ENCODE peak calls at places on chromosomes 13 and 19, in nine cellular contexts. Y, B, K, C, X, A, Q, O and W are unnamed samples.

GRCh38 chr13:101406787-101407186 is 9.5 kb downstream of the NALCN start:
- DNase-seq in Y (no peak), B (no peak), K (no peak), C (no peak), X (no peak), A (no peak), Q (no peak), O (peak; percentile 25), W (no peak)

GRCh38 chr19:12730054-12730453 is 4.4 kb downstream of the TRIR start:
- DNase-seq in Y (no peak), B (no peak), K (no peak), C (no peak), X (no peak), A (no peak), Q (no peak), O (no peak), W (no peak)

GRCh38 chr19:5403968-5404640 is 51.1 kb upstream of the ZNRF4 start:
- DNase-seq in Y (peak; percentile 74), B (peak; percentile 66), K (peak; percentile 54), C (peak; percentile 98), X (peak; percentile 75), A (peak; percentile 33), Q (peak; percentile 81), O (peak; percentile 80), W (no peak)

GRCh38 chr13:52010890-52011689 is at the start of gene ATP7B:
- DNase-seq in Y (no peak), B (no peak), K (no peak), C (peak; percentile 78), X (peak; percentile 41), A (no peak), Q (no peak), O (no peak), W (peak; percentile 77)

GRCh38 chr13:66491241-66491640 is 738.9 kb downstream of the PCDH9 start:
- DNase-seq in Y (no peak), B (no peak), K (no peak), C (no peak), X (no peak), A (no peak), Q (no peak), O (no peak), W (no peak)

GRCh38 chr19:53808710-53809125 is 15.4 kb downstream of the NLRP12 start:
- DNase-seq in Y (no peak), B (no peak), K (no peak), C (peak; percentile 68), X (no peak), A (no peak), Q (peak; percentile 42), O (peak; percentile 29), W (no peak)

GRCh38 chr13:23867027-23867491 is 22.1 kb downstream of the MIPEP start:
- DNase-seq in Y (no peak), B (no peak), K (no peak), C (peak; percentile 18), X (no peak), A (no peak), Q (peak; percentile 85), O (peak; percentile 24), W (no peak)

GRCh38 chr13:36965767-36966166 is 33.4 kb downstream of the ALG5 start:
- DNase-seq in Y (no peak), B (peak; percentile 33), K (no peak), C (no peak), X (no peak), A (no peak), Q (peak; percentile 90), O (peak; percentile 88), W (no peak)

GRCh38 chr19:45250832-45251451 is at the start of gene MARK4:
- DNase-seq in Y (peak; percentile 52), B (no peak), K (peak; percentile 59), C (peak; percentile 82), X (peak; percentile 40), A (peak; percentile 41), Q (peak; percentile 34), O (peak; percentile 61), W (no peak)

GRCh38 chr13:29465741-29466293 is 129.7 kb downstream of the SLC7A1 start:
- DNase-seq in Y (peak; percentile 51), B (peak; percentile 34), K (peak; percentile 45), C (no peak), X (no peak), A (peak; percentile 75), Q (peak; percentile 62), O (peak; percentile 80), W (no peak)

GRCh38 chr19:55579766-55580621 is 654 bp downstream of the ZNF579 start:
- DNase-seq in Y (no peak), B (no peak), K (peak; percentile 40), C (peak; percentile 56), X (no peak), A (no peak), Q (peak; percentile 41), O (peak; percentile 10), W (no peak)

GRCh38 chr19:33194527-33194883 is 375 bp downstream of the LRP3 start:
- DNase-seq in Y (no peak), B (no peak), K (no peak), C (peak; percentile 47), X (no peak), A (no peak), Q (no peak), O (no peak), W (no peak)

GRCh38 chr19:47111081-47111589 is 2.4 kb downstream of the ZC3H4 start:
- DNase-seq in Y (no peak), B (no peak), K (peak; percentile 38), C (peak; percentile 34), X (peak; percentile 36), A (no peak), Q (no peak), O (peak; percentile 28), W (no peak)

GRCh38 chr13:114161028-114161556 is 18.0 kb upstream of the CFAP97D2 start:
- DNase-seq in Y (no peak), B (no peak), K (no peak), C (no peak), X (no peak), A (no peak), Q (no peak), O (no peak), W (no peak)

GRCh38 chr19:46367434-46367833 is 20.5 kb downstream of the PPP5C start:
- DNase-seq in Y (no peak), B (no peak), K (no peak), C (no peak), X (no peak), A (no peak), Q (no peak), O (no peak), W (no peak)

GRCh38 chr13:108629988-108630387 is 577 bp downstream of the MYO16 start:
- DNase-seq in Y (no peak), B (no peak), K (no peak), C (no peak), X (no peak), A (no peak), Q (no peak), O (no peak), W (no peak)

GRCh38 chr13:48155850-48156249 is 60.9 kb upstream of the MED4 start:
- DNase-seq in Y (no peak), B (no peak), K (no peak), C (no peak), X (no peak), A (no peak), Q (peak; percentile 33), O (peak; percentile 94), W (no peak)

GRCh38 chr19:48030073-48030472 is 13.8 kb downstream of the CABP5 start:
- DNase-seq in Y (no peak), B (no peak), K (no peak), C (no peak), X (no peak), A (no peak), Q (no peak), O (no peak), W (no peak)

GRCh38 chr13:48647625-48648024 is 6.1 kb upstream of the CYSLTR2 start:
- DNase-seq in Y (no peak), B (no peak), K (no peak), C (no peak), X (no peak), A (no peak), Q (no peak), O (no peak), W (no peak)

GRCh38 chr19:49126575-49126974 is 7.2 kb downstream of the PPFIA3 start:
- DNase-seq in Y (no peak), B (no peak), K (no peak), C (no peak), X (no peak), A (no peak), Q (no peak), O (no peak), W (no peak)

GRCh38 chr19:18428173-18428836 is 9.1 kb downstream of the SSBP4 start:
- DNase-seq in Y (no peak), B (no peak), K (no peak), C (no peak), X (no peak), A (no peak), Q (no peak), O (no peak), W (no peak)
- H3K4me3 ChIP-seq in Y (peak overlapping the region; percentile 65), B (no peak overlapping the region), K (no peak overlapping the region), C (peak overlapping the region; percentile 65), X (no peak overlapping the region), A (no peak overlapping the region), Q (no peak overlapping the region), O (no peak overlapping the region), W (peak overlapping the region; percentile 69)

GRCh38 chr19:10074153-10074552 is 12.0 kb upstream of the SHFL start:
- DNase-seq in Y (no peak), B (no peak), K (no peak), C (peak; percentile 44), X (peak; percentile 28), A (no peak), Q (peak; percentile 36), O (peak; percentile 27), W (no peak)
- TF ChIP-seq CTCF in Y (peak; percentile 13), B (peak; percentile 28), K (no peak), C (peak; percentile 52), X (no peak), A (no peak), Q (peak; percentile 42), O (peak; percentile 48), W (no peak)

GRCh38 chr19:51598159-51598915 is 27.3 kb downstream of the ZNF175 start:
- DNase-seq in Y (no peak), B (no peak), K (no peak), C (no peak), X (no peak), A (no peak), Q (no peak), O (no peak), W (no peak)
- H3K27ac ChIP-seq in Y (no peak overlapping the region), B (no peak overlapping the region), K (no peak overlapping the region), C (no peak overlapping the region), X (no peak overlapping the region), A (no peak overlapping the region), Q (no peak overlapping the region), O (no peak overlapping the region), W (no peak overlapping the region)

DNA sequence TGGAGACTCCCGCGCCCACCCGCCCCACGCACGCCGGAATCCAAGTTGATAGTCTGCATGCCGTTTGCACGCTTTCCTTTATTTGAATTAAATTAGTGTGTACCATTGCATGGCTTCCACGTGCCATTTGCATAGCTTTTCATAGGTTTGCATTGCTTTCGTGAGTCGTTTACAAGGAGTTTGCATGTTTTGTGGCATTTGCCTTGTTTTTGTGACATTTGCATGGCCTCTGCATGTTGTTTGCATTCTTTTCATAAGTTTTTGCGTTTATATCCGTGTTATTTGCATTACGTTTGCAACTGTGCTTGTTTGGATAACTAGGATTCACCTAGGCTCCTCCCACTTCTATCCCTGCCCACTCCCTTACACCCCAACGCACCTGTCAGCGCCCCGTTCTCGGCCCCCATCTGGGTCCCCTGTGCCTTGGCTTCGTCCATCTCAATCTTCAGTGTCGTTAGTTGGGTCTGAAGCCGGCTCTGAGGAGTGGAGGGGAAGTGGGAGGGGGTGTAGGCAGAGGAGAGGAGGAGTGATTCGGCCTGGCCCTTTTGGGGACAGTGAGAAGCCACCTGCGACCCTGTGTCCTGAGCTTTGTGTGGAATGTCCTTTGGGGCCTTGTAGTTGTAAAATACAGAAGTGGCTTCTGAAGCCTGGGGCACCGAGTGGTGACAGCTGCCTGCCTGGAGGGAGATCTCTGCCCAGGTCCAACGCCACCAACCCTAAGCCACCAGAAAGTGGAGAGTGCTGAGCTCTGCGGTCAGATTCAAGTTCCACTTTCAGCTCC is 2.4 kb downstream of the CCDC194 start:
- DNase-seq in Y (no peak), B (no peak), K (no peak), C (peak; percentile 31), X (no peak), A (no peak), Q (no peak), O (no peak), W (no peak)
- H3K4me3 ChIP-seq in Y (peak overlapping the region; percentile 64), B (peak overlapping the region; percentile 53), K (peak overlapping the region; percentile 54), C (peak overlapping the region; percentile 63), X (peak overlapping the region; percentile 35), A (peak overlapping the region; percentile 69), Q (peak overlapping the region; percentile 27), O (peak overlapping the region; percentile 35), W (peak overlapping the region; percentile 72)